ENCODE peak calls at places on chromosomes 5 and 9, in five cellular contexts. D, O, U, P and A are unnamed samples. For H3K4me1 and H3K9me3, the result is how much of the 10 kb centered on the place peaks cover.

GRCh38 chr5:72355706-72356299 is 35.6 kb downstream of the PTCD2 start:
- DNase-seq in D (no peak), O (peak), U (no peak), P (peak), A (peak)

GRCh38 chr5:72848474-72849428 is 32.3 kb downstream of the TNPO1 start:
- DNase-seq in D (peak), O (peak), U (peak), P (peak), A (peak)

GRCh38 chr9:109063765-109064164 is 50.5 kb upstream of the CTNNAL1 start:
- DNase-seq in D (no peak), O (no peak), U (no peak), P (peak), A (no peak)

GRCh38 chr5:137231535-137231934 is 267.6 kb downstream of the SPOCK1 start:
- DNase-seq in D (no peak), O (no peak), U (no peak), P (no peak), A (no peak)

GRCh38 chr9:113651896-113652295 is 188.4 kb downstream of the RGS3 start:
- DNase-seq in D (no peak), O (peak), U (no peak), P (no peak), A (no peak)

GRCh38 chr5:132372542-132372941 is 3.0 kb downstream of the SLC22A5 start:
- DNase-seq in D (no peak), O (no peak), U (no peak), P (no peak), A (no peak)

GRCh38 chr5:138639326-138639725 is 64.1 kb upstream of the HSPA9 start:
- DNase-seq in D (no peak), O (no peak), U (no peak), P (no peak), A (no peak)

GRCh38 chr5:67693956-67694564 is 497.5 kb upstream of the CD180 start:
- DNase-seq in D (peak), O (peak), U (peak), P (no peak), A (peak)

GRCh38 chr5:151741678-151742423 is 16.6 kb downstream of the ATOX1 start:
- DNase-seq in D (no peak), O (no peak), U (no peak), P (no peak), A (no peak)

GRCh38 chr9:116154334-116154975 is 864 bp downstream of the PAPPA start:
- DNase-seq in D (peak), O (peak), U (no peak), P (peak), A (no peak)

GRCh38 chr5:120155873-120156272 is 308.2 kb upstream of the PRR16 start:
- DNase-seq in D (no peak), O (no peak), U (no peak), P (no peak), A (no peak)

GRCh38 chr9:105341784-105342183 is 97.3 kb downstream of the SLC44A1 start:
- DNase-seq in D (no peak), O (no peak), U (no peak), P (no peak), A (no peak)

GRCh38 chr5:170623576-170624181 is 119.9 kb downstream of the KCNIP1 start:
- DNase-seq in D (no peak), O (no peak), U (no peak), P (peak), A (no peak)

GRCh38 chr5:56167522-56167921 is 65.6 kb downstream of the ANKRD55 start:
- DNase-seq in D (no peak), O (no peak), U (no peak), P (no peak), A (no peak)

GRCh38 chr9:12815895-12816294 is 41.1 kb downstream of the LURAP1L start:
- DNase-seq in D (no peak), O (no peak), U (no peak), P (no peak), A (no peak)

GRCh38 chr5:109334056-109334455 is 75.7 kb downstream of the PJA2 start:
- DNase-seq in D (no peak), O (no peak), U (no peak), P (no peak), A (no peak)

GRCh38 chr5:137385064-137385463 is 114.1 kb downstream of the SPOCK1 start:
- DNase-seq in D (no peak), O (no peak), U (no peak), P (no peak), A (no peak)

GRCh38 chr9:73146113-73146815 is 5.4 kb upstream of the ANXA1 start:
- DNase-seq in D (no peak), O (no peak), U (no peak), P (no peak), A (no peak)
- H3K4me1 ChIP-seq in D (under half), O (under half), U (under half), P (half or more), A (under half)

DNA sequence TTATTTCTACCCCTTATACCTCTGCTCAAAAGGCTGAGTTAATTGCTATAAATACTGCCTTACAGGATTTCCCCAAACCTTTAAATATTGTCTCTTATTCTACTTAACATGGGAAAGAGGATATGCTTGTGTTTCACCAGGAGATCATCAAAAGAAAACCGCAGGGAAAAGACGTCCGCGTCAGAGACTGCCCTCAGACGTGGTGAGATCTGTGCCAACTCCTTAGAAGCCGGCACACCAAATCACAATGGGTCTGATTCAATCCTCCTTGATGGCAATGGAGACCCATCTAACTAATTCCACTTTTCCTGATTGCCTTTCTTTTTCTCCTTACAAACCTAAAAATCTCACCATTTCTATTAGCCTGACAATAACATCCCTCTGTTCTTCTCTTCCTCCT is 55.0 kb downstream of the SH3PXD2B start:
- DNase-seq in D (no peak), O (no peak), U (no peak), P (no peak), A (no peak)
- H3K9me3 ChIP-seq in D (under half), O (under half), U (under half), P (under half), A (under half)

DNA sequence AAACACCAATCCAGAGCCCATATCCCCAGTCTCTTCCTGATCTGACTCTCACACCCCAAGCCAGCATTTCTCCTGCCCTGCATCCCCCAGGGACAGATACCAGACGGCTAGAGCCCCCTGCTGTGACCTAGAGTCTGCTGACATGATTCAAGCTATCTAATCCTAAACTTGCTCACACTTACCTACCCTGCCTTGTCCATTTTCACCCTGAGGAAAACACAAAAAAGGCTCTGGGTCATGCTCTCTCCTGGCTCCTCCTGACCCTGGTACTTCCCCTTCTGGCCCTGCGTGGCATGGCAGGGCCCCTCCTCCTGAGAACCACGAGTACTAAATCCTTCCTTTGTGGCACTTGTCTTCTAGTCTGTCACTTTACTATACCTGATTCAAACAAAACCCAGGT is 2.8 kb upstream of the ARRDC1 start:
- DNase-seq in D (no peak), O (no peak), U (no peak), P (peak), A (no peak)
- TF ChIP-seq CTCF in D (no peak), O (no peak), U (no peak), P (no peak), A (no peak)

DNA sequence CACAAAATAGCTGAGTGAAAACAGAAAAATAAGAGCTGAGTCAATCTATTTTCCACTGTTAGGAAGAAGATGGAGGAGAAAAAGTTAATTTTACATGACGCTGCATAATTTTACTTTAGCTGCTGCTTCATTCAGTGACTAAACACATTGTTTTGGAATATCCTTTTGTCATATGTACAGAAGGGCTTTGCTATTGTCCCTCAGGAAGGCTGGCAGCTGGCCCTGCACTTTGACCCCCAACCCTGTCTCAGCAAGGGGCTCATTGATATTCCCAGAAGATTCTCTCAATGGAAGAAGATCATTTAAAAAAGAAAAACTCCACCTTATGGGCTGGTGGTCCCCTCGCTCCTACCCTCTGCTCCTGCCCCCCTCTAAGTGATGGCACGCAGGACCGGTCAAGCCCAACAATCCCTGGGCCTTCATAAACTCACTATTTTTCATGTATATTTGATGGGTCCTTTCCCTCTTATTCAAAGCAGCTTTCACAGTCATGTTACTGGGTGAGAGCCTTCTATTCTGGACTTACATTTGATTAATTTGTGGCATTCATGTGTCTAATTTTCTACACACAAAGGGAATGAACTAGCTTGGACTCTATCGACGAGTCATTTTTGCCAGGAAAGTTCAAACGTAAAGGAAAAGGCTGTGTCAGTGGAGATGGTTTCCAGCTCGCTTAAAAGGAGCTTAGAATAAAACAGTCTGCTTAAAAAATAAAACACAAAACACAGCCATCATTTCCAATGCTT is 104.8 kb downstream of the EFNA5 start:
- DNase-seq in D (no peak), O (no peak), U (no peak), P (no peak), A (no peak)
- H3K4me1 ChIP-seq in D (under half), O (under half), U (under half), P (under half), A (under half)